ENCODE peak calls at places on chromosomes 4 and X, in nine cellular contexts. J is stimulated activated naive CD8-positive, alpha-beta T cell treated with anti-CD3 and anti-CD28 coated beads, Interleukin-15, Interleukin-2, amounts not matched to agents 100 U/mL and 50 U/mL, for 24 hours; T is stimulated activated CD8-positive, alpha-beta memory T cell treated with anti-CD3 and anti-CD28 coated beads, Interleukin-4, amount 100 ng/mL, for 48 hours; N is mesendoderm; B is GM12865; K is A549; E is cardiac fibroblast; M is keratinocyte; F is NCI-H774. G is an unnamed sample.

GRCh38 chr4:8697826-8698225 is 105.3 kb downstream of the CPZ start:
- DNase-seq in J (no peak), T (no peak), N (no peak), B (no peak), K (no peak), E (no peak), M (no peak), F (no peak), G (no peak)

GRCh38 chr4:25621027-25621930 is 34.4 kb upstream of the SLC34A2 start:
- DNase-seq in J (no peak), T (no peak), N (no peak), B (peak; percentile 2), K (no peak), E (no peak), M (no peak), F (no peak), G (no peak)

GRCh38 chr4:3128976-3129375 is 54.5 kb downstream of the HTT start:
- DNase-seq in J (no peak), T (no peak), N (no peak), B (no peak), K (no peak), E (peak; percentile 65), M (no peak), F (no peak), G (no peak)

GRCh38 chr4:164977243-164978164 is at the start of gene TRIM61:
- DNase-seq in J (peak; percentile 68), T (peak; percentile 76), N (peak; percentile 92), B (peak; percentile 93), K (no peak), E (peak; percentile 75), M (no peak), F (no peak), G (no peak)

GRCh38 chr4:74540193-74540592 is 95.3 kb downstream of the AREG start:
- DNase-seq in J (no peak), T (no peak), N (no peak), B (no peak), K (no peak), E (peak; percentile 55), M (no peak), F (no peak), G (no peak)

GRCh38 chr4:153022233-153022632 is 86.1 kb downstream of the FHDC1 start:
- DNase-seq in J (no peak), T (no peak), N (no peak), B (no peak), K (no peak), E (no peak), M (no peak), F (no peak), G (peak; percentile 27)

GRCh38 chrX:10071451-10072163 is 85.2 kb upstream of the CLCN4 start:
- DNase-seq in J (no peak), T (no peak), N (no peak), B (no peak), K (no peak), E (no peak), M (no peak), F (peak; percentile 45), G (peak; percentile 87)

GRCh38 chrX:925652-926061 is 286.8 kb downstream of the CRLF2 start:
- DNase-seq in J (no peak), T (no peak), N (no peak), B (no peak), K (no peak), E (no peak), M (no peak), F (no peak), G (no peak)

GRCh38 chrX:31186693-31187338 is 115.0 kb upstream of the FTHL17 start:
- DNase-seq in J (no peak), T (no peak), N (no peak), B (no peak), K (no peak), E (no peak), M (no peak), F (no peak), G (no peak)

GRCh38 chr4:8516996-8517550 is 63.1 kb upstream of the GPR78 start:
- DNase-seq in J (no peak), T (no peak), N (no peak), B (no peak), K (no peak), E (no peak), M (no peak), F (no peak), G (no peak)

GRCh38 chr4:152189451-152190179 is 346.3 kb downstream of the FBXW7 start:
- DNase-seq in J (no peak), T (no peak), N (no peak), B (peak; percentile 77), K (no peak), E (no peak), M (no peak), F (peak; percentile 50), G (no peak)

GRCh38 chr4:179307297-179308136 is 1865.3 kb upstream of the AGA start:
- DNase-seq in J (peak; percentile 29), T (peak; percentile 35), N (peak; percentile 71), B (peak; percentile 47), K (peak; percentile 13), E (peak; percentile 24), M (no peak), F (no peak), G (no peak)

GRCh38 chrX:23493941-23494374 is 159.3 kb downstream of the PTCHD1 start:
- DNase-seq in J (no peak), T (peak; percentile 22), N (peak; percentile 38), B (peak; percentile 65), K (peak; percentile 11), E (no peak), M (no peak), F (no peak), G (no peak)

GRCh38 chr4:185031611-185032010 is 13.3 kb downstream of the HELT start:
- DNase-seq in J (no peak), T (no peak), N (no peak), B (no peak), K (no peak), E (no peak), M (no peak), F (no peak), G (no peak)

GRCh38 chr4:101321481-101322042 is 25.8 kb downstream of the PPP3CA start:
- DNase-seq in J (no peak), T (no peak), N (no peak), B (no peak), K (no peak), E (peak; percentile 19), M (no peak), F (no peak), G (no peak)

GRCh38 chr4:119139822-119140252 is 4.2 kb downstream of the MYOZ2 start:
- DNase-seq in J (no peak), T (no peak), N (no peak), B (peak; percentile 22), K (no peak), E (no peak), M (no peak), F (no peak), G (no peak)

GRCh38 chrX:20056704-20057103 is 60.0 kb downstream of the MAP7D2 start:
- DNase-seq in J (no peak), T (no peak), N (peak; percentile 12), B (no peak), K (no peak), E (no peak), M (no peak), F (peak; percentile 7), G (no peak)

GRCh38 chrX:106698693-106699092 is 27.8 kb upstream of the RNF128 start:
- DNase-seq in J (no peak), T (no peak), N (no peak), B (no peak), K (no peak), E (peak; percentile 12), M (no peak), F (no peak), G (no peak)